ENCODE peak calls at places on chromosomes 11 and 22, in eight cellular contexts. One of them, this sample, is unnamed.

GRCh38 chr11:100777736-100778135 is 90.6 kb downstream of the ARHGAP42 start:
- DNase-seq in uterus: no peak
- DNase-seq in body of pancreas: no peak
- DNase-seq in right lobe of liver: no peak
- DNase-seq in GM12878: no peak
- DNase-seq in esophagus squamous epithelium: no peak
- DNase-seq in Peyer's patch: no peak
- DNase-seq in A549: peak; percentile 53
- DNase-seq in this sample: no peak

GRCh38 chr11:63212742-63213141 is 30.7 kb downstream of the SLC22A25 start:
- DNase-seq in uterus: no peak
- DNase-seq in body of pancreas: peak; percentile 22
- DNase-seq in right lobe of liver: no peak
- DNase-seq in GM12878: no peak
- DNase-seq in esophagus squamous epithelium: no peak
- DNase-seq in Peyer's patch: no peak
- DNase-seq in A549: peak; percentile 30
- DNase-seq in this sample: peak; percentile 32

GRCh38 chr22:35824256-35824655 is 106.6 kb downstream of the APOL5 start:
- DNase-seq in uterus: no peak
- DNase-seq in body of pancreas: no peak
- DNase-seq in right lobe of liver: no peak
- DNase-seq in GM12878: no peak
- DNase-seq in esophagus squamous epithelium: no peak
- DNase-seq in Peyer's patch: no peak
- DNase-seq in A549: no peak
- DNase-seq in this sample: no peak

GRCh38 chr11:130407978-130408377 is 20.4 kb downstream of the ADAMTS8 start:
- DNase-seq in uterus: peak; percentile 77
- DNase-seq in body of pancreas: peak; percentile 57
- DNase-seq in right lobe of liver: no peak
- DNase-seq in GM12878: no peak
- DNase-seq in esophagus squamous epithelium: no peak
- DNase-seq in Peyer's patch: no peak
- DNase-seq in A549: peak; percentile 14
- DNase-seq in this sample: no peak

GRCh38 chr22:45975266-45976161 is 1.4 kb downstream of the WNT7B start:
- DNase-seq in uterus: no peak
- DNase-seq in body of pancreas: no peak
- DNase-seq in right lobe of liver: no peak
- DNase-seq in GM12878: no peak
- DNase-seq in esophagus squamous epithelium: no peak
- DNase-seq in Peyer's patch: no peak
- DNase-seq in A549: no peak
- DNase-seq in this sample: no peak

GRCh38 chr11:90124371-90124770 is 10.1 kb upstream of the NAALAD2 start:
- DNase-seq in uterus: no peak
- DNase-seq in body of pancreas: no peak
- DNase-seq in right lobe of liver: no peak
- DNase-seq in GM12878: no peak
- DNase-seq in esophagus squamous epithelium: no peak
- DNase-seq in Peyer's patch: no peak
- DNase-seq in A549: no peak
- DNase-seq in this sample: no peak

GRCh38 chr22:39994046-39994565 is 648 bp upstream of the FAM83F start:
- DNase-seq in uterus: no peak
- DNase-seq in body of pancreas: no peak
- DNase-seq in right lobe of liver: no peak
- DNase-seq in GM12878: no peak
- DNase-seq in esophagus squamous epithelium: no peak
- DNase-seq in Peyer's patch: no peak
- DNase-seq in A549: no peak
- DNase-seq in this sample: no peak

GRCh38 chr11:42049650-42050049 is 590.2 kb upstream of the LRRC4C start:
- DNase-seq in uterus: no peak
- DNase-seq in body of pancreas: no peak
- DNase-seq in right lobe of liver: no peak
- DNase-seq in GM12878: no peak
- DNase-seq in esophagus squamous epithelium: no peak
- DNase-seq in Peyer's patch: no peak
- DNase-seq in A549: no peak
- DNase-seq in this sample: no peak

GRCh38 chr11:75554258-75555022 is 7.6 kb upstream of the SERPINH1 start:
- DNase-seq in uterus: peak; percentile 99
- DNase-seq in body of pancreas: peak; percentile 71
- DNase-seq in right lobe of liver: peak; percentile 66
- DNase-seq in GM12878: no peak
- DNase-seq in esophagus squamous epithelium: no peak
- DNase-seq in Peyer's patch: peak; percentile 73
- DNase-seq in A549: no peak
- DNase-seq in this sample: no peak

GRCh38 chr11:116219171-116219635 is 553.6 kb downstream of the BUD13 start:
- DNase-seq in uterus: no peak
- DNase-seq in body of pancreas: no peak
- DNase-seq in right lobe of liver: no peak
- DNase-seq in GM12878: no peak
- DNase-seq in esophagus squamous epithelium: no peak
- DNase-seq in Peyer's patch: no peak
- DNase-seq in A549: no peak
- DNase-seq in this sample: no peak

GRCh38 chr11:66868726-66869291 is 11.9 kb downstream of the LRFN4 start:
- DNase-seq in uterus: no peak
- DNase-seq in body of pancreas: peak; percentile 82
- DNase-seq in right lobe of liver: peak; percentile 60
- DNase-seq in GM12878: peak; percentile 40
- DNase-seq in esophagus squamous epithelium: peak; percentile 27
- DNase-seq in Peyer's patch: peak; percentile 86
- DNase-seq in A549: peak; percentile 86
- DNase-seq in this sample: peak; percentile 71

GRCh38 chr11:8183136-8183535 is 14.3 kb upstream of the RIC3 start:
- DNase-seq in uterus: no peak
- DNase-seq in body of pancreas: no peak
- DNase-seq in right lobe of liver: no peak
- DNase-seq in GM12878: no peak
- DNase-seq in esophagus squamous epithelium: no peak
- DNase-seq in Peyer's patch: no peak
- DNase-seq in A549: no peak
- DNase-seq in this sample: no peak

GRCh38 chr11:30586251-30587144 is at the start of gene MPPED2:
- DNase-seq in uterus: peak; percentile 17
- DNase-seq in body of pancreas: peak; percentile 36
- DNase-seq in right lobe of liver: peak; percentile 60
- DNase-seq in GM12878: no peak
- DNase-seq in esophagus squamous epithelium: no peak
- DNase-seq in Peyer's patch: peak; percentile 48
- DNase-seq in A549: peak; percentile 25
- DNase-seq in this sample: no peak

GRCh38 chr11:69854719-69855118 is 35.5 kb upstream of the FGF3 start:
- DNase-seq in uterus: no peak
- DNase-seq in body of pancreas: no peak
- DNase-seq in right lobe of liver: no peak
- DNase-seq in GM12878: no peak
- DNase-seq in esophagus squamous epithelium: no peak
- DNase-seq in Peyer's patch: no peak
- DNase-seq in A549: peak; percentile 18
- DNase-seq in this sample: no peak

GRCh38 chr11:123173040-123173855 is 21.8 kb downstream of the CLMP start:
- DNase-seq in uterus: no peak
- DNase-seq in body of pancreas: peak; percentile 48
- DNase-seq in right lobe of liver: no peak
- DNase-seq in GM12878: no peak
- DNase-seq in esophagus squamous epithelium: no peak
- DNase-seq in Peyer's patch: no peak
- DNase-seq in A549: no peak
- DNase-seq in this sample: peak; percentile 46

GRCh38 chr22:39462443-39463147 is 5.8 kb downstream of the MGAT3 start:
- DNase-seq in uterus: no peak
- DNase-seq in body of pancreas: no peak
- DNase-seq in right lobe of liver: peak; percentile 58
- DNase-seq in GM12878: peak; percentile 62
- DNase-seq in esophagus squamous epithelium: no peak
- DNase-seq in Peyer's patch: peak; percentile 46
- DNase-seq in A549: no peak
- DNase-seq in this sample: peak; percentile 56

GRCh38 chr11:10503777-10504176 is 37.2 kb downstream of the RNF141 start:
- DNase-seq in uterus: no peak
- DNase-seq in body of pancreas: peak; percentile 37
- DNase-seq in right lobe of liver: no peak
- DNase-seq in GM12878: no peak
- DNase-seq in esophagus squamous epithelium: no peak
- DNase-seq in Peyer's patch: no peak
- DNase-seq in A549: no peak
- DNase-seq in this sample: peak; percentile 34

GRCh38 chr11:6655020-6655789 is 404 bp downstream of the DCHS1 start:
- DNase-seq in uterus: peak; percentile 51
- DNase-seq in body of pancreas: peak; percentile 20
- DNase-seq in right lobe of liver: no peak
- DNase-seq in GM12878: no peak
- DNase-seq in esophagus squamous epithelium: no peak
- DNase-seq in Peyer's patch: peak; percentile 51
- DNase-seq in A549: no peak
- DNase-seq in this sample: no peak

GRCh38 chr11:45964911-45965389 is 42.5 kb downstream of the LARGE2 start:
- DNase-seq in uterus: peak; percentile 64
- DNase-seq in body of pancreas: peak; percentile 68
- DNase-seq in right lobe of liver: no peak
- DNase-seq in GM12878: peak; percentile 38
- DNase-seq in esophagus squamous epithelium: no peak
- DNase-seq in Peyer's patch: no peak
- DNase-seq in A549: peak; percentile 75
- DNase-seq in this sample: peak; percentile 80

GRCh38 chr11:126426820-126427749 is 71.6 kb downstream of the ST3GAL4 start:
- DNase-seq in uterus: no peak
- DNase-seq in body of pancreas: no peak
- DNase-seq in right lobe of liver: no peak
- DNase-seq in GM12878: no peak
- DNase-seq in esophagus squamous epithelium: no peak
- DNase-seq in Peyer's patch: no peak
- DNase-seq in A549: no peak
- DNase-seq in this sample: peak; percentile 71

GRCh38 chr22:22396741-22397291 is 111.7 kb downstream of the ZNF280B start:
- DNase-seq in uterus: no peak
- DNase-seq in body of pancreas: no peak
- DNase-seq in right lobe of liver: no peak
- DNase-seq in GM12878: no peak
- DNase-seq in esophagus squamous epithelium: no peak
- DNase-seq in Peyer's patch: no peak
- DNase-seq in A549: no peak
- DNase-seq in this sample: no peak
- TF ChIP-seq CTCF in uterus: no peak
- TF ChIP-seq CTCF in body of pancreas: no peak
- TF ChIP-seq CTCF in right lobe of liver: no peak
- TF ChIP-seq CTCF in GM12878: no peak
- TF ChIP-seq CTCF in esophagus squamous epithelium: no peak
- TF ChIP-seq CTCF in Peyer's patch: no peak
- TF ChIP-seq CTCF in A549: no peak
- TF ChIP-seq CTCF in this sample: no peak

DNA sequence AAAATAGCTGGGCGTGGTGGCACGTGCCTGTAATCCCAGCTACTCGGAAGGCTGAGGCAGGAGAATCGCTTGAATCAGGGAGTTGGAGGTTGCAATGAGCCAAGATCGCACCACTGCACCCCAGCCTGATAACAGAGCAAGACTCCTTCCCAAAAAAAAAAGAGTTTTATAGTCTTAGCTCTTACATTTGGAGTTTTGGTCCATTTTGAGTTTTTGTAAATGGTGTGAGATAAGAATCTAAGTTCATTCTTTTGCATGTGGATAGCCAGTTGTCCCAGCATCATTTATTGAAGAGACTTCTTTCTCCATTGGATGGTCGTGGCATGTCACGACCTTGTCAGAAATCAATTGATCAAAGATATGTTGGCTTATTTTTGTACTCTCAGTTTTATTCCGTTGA is 34.6 kb downstream of the RNF121 start:
- DNase-seq in uterus: no peak
- DNase-seq in body of pancreas: no peak
- DNase-seq in right lobe of liver: no peak
- DNase-seq in GM12878: no peak
- DNase-seq in esophagus squamous epithelium: no peak
- DNase-seq in Peyer's patch: no peak
- DNase-seq in A549: no peak
- DNase-seq in this sample: no peak
- TF ChIP-seq POLR2A in uterus: no peak
- TF ChIP-seq POLR2A in body of pancreas: no peak
- TF ChIP-seq POLR2A in right lobe of liver: no peak
- TF ChIP-seq POLR2A in GM12878: no peak
- TF ChIP-seq POLR2A in esophagus squamous epithelium: no peak
- TF ChIP-seq POLR2A in Peyer's patch: no peak
- TF ChIP-seq POLR2A in A549: no peak
- TF ChIP-seq POLR2A in this sample: no peak

DNA sequence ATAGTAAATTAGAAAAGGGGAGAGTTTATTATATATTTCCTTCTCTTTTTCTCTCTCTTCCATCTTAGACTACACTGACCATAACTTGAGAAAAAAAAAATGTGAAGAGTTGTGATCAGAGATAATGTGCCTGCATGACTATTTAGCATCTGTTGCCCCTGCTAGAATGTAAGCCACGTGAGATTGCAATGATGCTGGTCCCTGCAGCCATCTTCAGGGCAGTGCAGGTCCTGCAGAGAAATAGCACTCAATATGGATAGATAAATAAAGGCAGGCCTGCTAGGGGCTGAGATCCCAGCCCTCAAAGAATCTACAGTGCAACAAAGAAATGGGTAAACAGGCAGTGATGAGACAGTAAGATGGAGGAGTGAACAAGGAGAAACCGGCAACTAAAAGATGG is 7.8 kb upstream of the DKK3 start:
- DNase-seq in uterus: no peak
- DNase-seq in body of pancreas: no peak
- DNase-seq in right lobe of liver: no peak
- DNase-seq in GM12878: no peak
- DNase-seq in esophagus squamous epithelium: no peak
- DNase-seq in Peyer's patch: no peak
- DNase-seq in A549: peak; percentile 17
- DNase-seq in this sample: no peak
- TF ChIP-seq CTCF in uterus: peak; percentile 12
- TF ChIP-seq CTCF in body of pancreas: no peak
- TF ChIP-seq CTCF in right lobe of liver: no peak
- TF ChIP-seq CTCF in GM12878: no peak
- TF ChIP-seq CTCF in esophagus squamous epithelium: no peak
- TF ChIP-seq CTCF in Peyer's patch: no peak
- TF ChIP-seq CTCF in A549: no peak
- TF ChIP-seq CTCF in this sample: no peak

DNA sequence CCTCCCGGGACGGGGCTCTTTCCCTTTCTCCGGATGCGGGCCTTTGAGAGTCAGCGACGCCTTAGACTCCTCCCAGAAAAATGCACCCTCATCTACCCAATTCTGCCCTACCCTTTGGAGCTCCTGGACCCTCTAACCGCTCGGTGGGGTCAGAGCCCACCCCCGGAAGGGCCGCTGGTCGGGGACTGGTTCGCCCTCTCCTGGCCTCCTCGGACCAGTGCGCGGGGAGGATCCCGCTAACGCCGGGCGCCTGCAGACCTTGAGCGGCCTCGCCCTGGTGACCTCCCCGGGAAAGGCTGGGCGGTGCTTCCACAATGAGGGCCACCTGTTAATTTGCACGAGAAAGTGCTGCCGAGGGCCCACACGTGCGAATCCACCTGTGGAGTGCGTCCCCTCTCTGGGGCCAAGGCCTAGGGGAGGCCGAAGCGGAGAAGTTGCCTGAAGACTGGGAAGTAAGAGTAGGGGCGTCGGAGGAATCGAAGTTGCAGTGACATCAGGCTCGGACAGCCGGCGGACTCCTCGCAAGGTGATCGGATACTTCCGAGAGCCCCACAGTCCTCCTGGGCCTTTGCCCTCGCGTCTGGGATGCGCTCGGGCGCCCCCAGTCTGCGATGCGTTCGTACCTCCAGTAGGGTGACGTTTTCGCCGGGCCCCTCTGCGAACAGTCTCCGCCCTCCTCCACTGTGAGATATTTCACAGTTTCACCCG is 61.5 kb downstream of the ENDOD1 start:
- DNase-seq in uterus: peak; percentile 92
- DNase-seq in body of pancreas: peak; percentile 93
- DNase-seq in right lobe of liver: peak; percentile 93
- DNase-seq in GM12878: peak; percentile 77
- DNase-seq in esophagus squamous epithelium: peak; percentile 68
- DNase-seq in Peyer's patch: peak; percentile 91
- DNase-seq in A549: peak; percentile 86
- DNase-seq in this sample: peak; percentile 95
- TF ChIP-seq POLR2A in uterus: peak; percentile 76
- TF ChIP-seq POLR2A in body of pancreas: peak; percentile 79
- TF ChIP-seq POLR2A in right lobe of liver: peak; percentile 66
- TF ChIP-seq POLR2A in GM12878: peak; percentile 75
- TF ChIP-seq POLR2A in esophagus squamous epithelium: peak; percentile 81
- TF ChIP-seq POLR2A in Peyer's patch: peak; percentile 59
- TF ChIP-seq POLR2A in A549: peak; percentile 47
- TF ChIP-seq POLR2A in this sample: no peak